ENCODE peak calls at places on chromosome 11, in five cellular contexts. A, N, G, T and V are unnamed samples.

GRCh38 chr11:10274726-10275125 is 19.3 kb downstream of the SBF2 start:
- DNase-seq in A (no peak), N (no peak), G (no peak), T (no peak), V (no peak)

GRCh38 chr11:856397-856796 is 13.7 kb downstream of the TSPAN4 start:
- DNase-seq in A (no peak), N (no peak), G (no peak), T (no peak), V (no peak)

GRCh38 chr11:35583126-35583525 is 35.1 kb upstream of the FJX1 start:
- DNase-seq in A (no peak), N (no peak), G (no peak), T (no peak), V (no peak)

GRCh38 chr11:58745705-58746364 is 14.1 kb upstream of the GLYAT start:
- DNase-seq in A (no peak), N (no peak), G (no peak), T (no peak), V (no peak)

GRCh38 chr11:95453616-95454118 is 222.7 kb upstream of the SESN3 start:
- DNase-seq in A (peak), N (peak), G (peak), T (no peak), V (peak)

GRCh38 chr11:13324709-13325108 is 47.1 kb downstream of the BMAL1 start:
- DNase-seq in A (no peak), N (no peak), G (no peak), T (no peak), V (no peak)

GRCh38 chr11:11149671-11150459 is 203.2 kb downstream of the CSNK2A3 start:
- DNase-seq in A (no peak), N (no peak), G (no peak), T (no peak), V (no peak)

GRCh38 chr11:116990061-116990473 is 108.2 kb downstream of the SIK3 start:
- DNase-seq in A (no peak), N (no peak), G (no peak), T (peak), V (peak)

GRCh38 chr11:66974724-66975402 is at the start of gene C11orf86:
- DNase-seq in A (no peak), N (no peak), G (no peak), T (peak), V (no peak)

GRCh38 chr11:108880510-108880909 is 215.6 kb downstream of the DDX10 start:
- DNase-seq in A (no peak), N (no peak), G (no peak), T (no peak), V (no peak)

GRCh38 chr11:108122166-108122628 is 830 bp downstream of the ACAT1 start:
- DNase-seq in A (no peak), N (no peak), G (peak), T (no peak), V (no peak)

GRCh38 chr11:125566235-125566634 is 3.0 kb upstream of the EI24 start:
- DNase-seq in A (no peak), N (no peak), G (no peak), T (no peak), V (no peak)

GRCh38 chr11:125568970-125569912 is at the start of gene EI24:
- DNase-seq in A (peak), N (peak), G (peak), T (peak), V (peak)

GRCh38 chr11:125562430-125562829 is 6.8 kb upstream of the EI24 start:
- DNase-seq in A (no peak), N (no peak), G (no peak), T (no peak), V (no peak)

GRCh38 chr11:125561924-125562323 is 7.4 kb upstream of the EI24 start:
- DNase-seq in A (no peak), N (no peak), G (no peak), T (no peak), V (no peak)

DNA sequence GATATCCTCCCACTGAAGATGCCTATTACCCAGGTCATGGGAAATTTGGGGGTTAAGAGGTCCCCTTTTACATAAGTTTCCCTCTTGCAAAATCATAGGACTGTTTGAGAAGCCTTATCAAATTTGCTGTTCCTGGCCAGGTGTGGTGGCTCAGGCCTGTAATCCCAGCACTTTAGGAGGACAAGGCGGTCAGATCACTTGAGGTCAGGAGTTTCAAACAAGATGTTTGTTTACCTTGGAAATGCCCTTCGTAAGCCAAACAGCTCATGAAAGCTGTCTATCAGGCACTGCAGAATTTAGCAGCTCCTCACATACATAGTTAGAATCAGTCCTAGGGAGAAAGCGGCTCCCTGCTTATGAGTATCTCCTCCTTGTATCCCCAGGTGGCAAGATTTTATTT is 4.9 kb upstream of the EI24 start:
- DNase-seq in A (no peak), N (no peak), G (no peak), T (peak), V (no peak)
- TF ChIP-seq CTCF in A (no peak), N (no peak), G (no peak), T (no peak), V (no peak)

GRCh38 chr11:46700251-46701077 is at the start of the genes ARHGAP1 and ZNF408:
- DNase-seq in A (peak), N (peak), G (peak), T (peak), V (peak)
- TF ChIP-seq CTCF in A (peak), N (no peak), G (peak), T (no peak), V (no peak)

GRCh38 chr11:103812680-103813079 is 223.8 kb upstream of the DDI1 start:
- DNase-seq in A (no peak), N (no peak), G (no peak), T (no peak), V (no peak)
- TF ChIP-seq CTCF in A (no peak), N (no peak), G (no peak), T (no peak), V (no peak)

GRCh38 chr11:70790671-70791300 is 392.5 kb downstream of the CTTN start:
- DNase-seq in A (no peak), N (no peak), G (no peak), T (no peak), V (no peak)

GRCh38 chr11:70799386-70799785 is 401.1 kb downstream of the CTTN start:
- DNase-seq in A (no peak), N (no peak), G (no peak), T (no peak), V (no peak)

GRCh38 chr11:70798296-70798695 is 400.0 kb downstream of the CTTN start:
- DNase-seq in A (no peak), N (no peak), G (no peak), T (no peak), V (no peak)

GRCh38 chr11:70802185-70802584 is 403.9 kb downstream of the CTTN start:
- DNase-seq in A (no peak), N (no peak), G (no peak), T (no peak), V (no peak)

DNA sequence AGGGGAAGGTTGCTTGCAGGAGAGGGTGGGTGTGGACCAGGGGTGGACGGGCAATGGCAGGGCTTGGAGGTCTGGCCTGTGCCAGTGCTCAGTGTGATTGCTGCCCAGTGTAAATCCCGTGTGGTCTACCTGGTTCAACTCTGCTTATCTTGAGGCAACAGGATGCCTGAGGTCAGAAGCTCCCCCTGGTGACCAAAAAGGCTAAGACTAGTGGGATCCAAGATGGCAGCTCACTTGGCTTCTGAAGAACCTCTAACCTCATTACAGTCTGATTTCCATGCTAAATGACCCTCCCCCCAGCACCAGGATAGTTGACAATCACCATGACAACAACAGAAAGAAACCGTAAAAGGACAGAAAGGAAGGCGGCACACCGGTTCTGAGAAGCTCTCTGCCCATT is 398.3 kb downstream of the CTTN start:
- DNase-seq in A (no peak), N (no peak), G (no peak), T (no peak), V (no peak)
- TF ChIP-seq CTCF in A (no peak), N (no peak), G (no peak), T (peak), V (no peak)

DNA sequence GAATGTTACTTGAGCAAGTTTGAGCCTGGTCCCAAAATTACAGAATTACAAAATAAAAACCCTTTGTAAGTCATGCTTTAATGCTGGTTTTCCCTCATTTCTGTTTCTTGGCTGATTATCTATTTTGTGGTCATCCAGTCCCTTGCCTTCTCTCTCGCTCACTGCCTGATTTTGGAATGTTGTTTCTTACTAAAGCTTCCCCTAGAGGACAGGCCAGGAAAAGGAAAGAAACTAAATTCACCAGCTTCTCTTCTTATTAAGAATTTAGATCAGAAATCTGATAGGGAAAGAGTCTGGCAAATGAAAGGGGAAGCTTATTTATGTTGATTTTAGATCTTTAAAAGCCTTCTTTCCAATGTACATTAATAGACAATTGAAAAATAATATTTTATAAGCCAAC is 16.6 kb upstream of the BDNF start:
- DNase-seq in A (no peak), N (no peak), G (no peak), T (no peak), V (no peak)
- TF ChIP-seq CTCF in A (no peak), N (no peak), G (no peak), T (no peak), V (no peak)

GRCh38 chr11:77060234-77060633 is 6.5 kb upstream of the CAPN5 start:
- DNase-seq in A (no peak), N (no peak), G (no peak), T (no peak), V (no peak)

GRCh38 chr11:77064648-77065217 is 2.0 kb upstream of the CAPN5 start:
- DNase-seq in A (peak), N (peak), G (no peak), T (peak), V (no peak)

GRCh38 chr11:77063407-77063806 is 3.4 kb upstream of the CAPN5 start:
- DNase-seq in A (no peak), N (no peak), G (no peak), T (peak), V (no peak)

GRCh38 chr11:77063861-77064260 is 2.9 kb upstream of the CAPN5 start:
- DNase-seq in A (peak), N (no peak), G (no peak), T (no peak), V (no peak)

GRCh38 chr11:77062924-77063323 is 3.8 kb upstream of the CAPN5 start:
- DNase-seq in A (no peak), N (no peak), G (no peak), T (peak), V (peak)
- TF ChIP-seq CTCF in A (no peak), N (no peak), G (no peak), T (no peak), V (no peak)

GRCh38 chr11:131033151-131033651 is 116.9 kb upstream of the SNX19 start:
- DNase-seq in A (peak), N (no peak), G (no peak), T (peak), V (peak)
- TF ChIP-seq CTCF in A (no peak), N (no peak), G (no peak), T (no peak), V (no peak)

GRCh38 chr11:3169235-3169951 is 4.3 kb upstream of the OSBPL5 start:
- DNase-seq in A (peak), N (no peak), G (peak), T (no peak), V (peak)
- TF ChIP-seq CTCF in A (no peak), N (no peak), G (no peak), T (no peak), V (no peak)

DNA sequence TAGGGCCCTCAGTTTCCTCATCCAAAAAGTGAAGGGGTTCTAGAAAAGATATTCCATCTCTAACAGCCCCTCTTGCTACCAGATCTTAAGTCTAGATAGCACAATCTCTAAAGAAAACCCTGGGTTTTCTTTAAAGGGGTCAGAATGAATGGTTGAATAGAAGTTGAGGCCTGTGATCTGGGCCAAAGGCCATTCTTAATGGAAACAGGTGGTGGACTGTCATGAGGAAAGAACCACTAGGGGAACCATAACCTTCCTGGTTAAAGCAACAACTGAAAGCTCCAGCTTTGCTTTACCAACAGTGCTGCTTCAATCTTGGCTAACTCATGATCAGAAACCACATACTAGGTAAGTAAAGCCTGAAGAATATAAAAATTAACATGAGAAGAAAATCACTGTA is 1.8 kb downstream of the CELF1 start:
- DNase-seq in A (no peak), N (no peak), G (no peak), T (no peak), V (no peak)
- TF ChIP-seq CTCF in A (no peak), N (no peak), G (no peak), T (peak), V (peak)